ENCODE peak calls at places on chromosomes 4 and X, in six cellular contexts. B is activated naive CD4-positive, alpha-beta T cell; H is NCI-H187 treated with DMSO at 0.1 percent for 48 hours; E is IMR-90; A is GM06990; O is activated T-cell treated with anti-CD3 and anti-CD28 coated beads for 48 hours. N is an unnamed sample.

GRCh38 chr4:152011469-152011868 is 250.7 kb upstream of the GATB start:
- DNase-seq in B (no peak), H (no peak), E (no peak), A (no peak), O (no peak), N (no peak)

GRCh38 chrX:27565992-27566391 is 24.2 kb upstream of the DCAF8L2 start:
- DNase-seq in B (no peak), H (no peak), E (peak), A (no peak), O (no peak), N (no peak)

GRCh38 chr4:9602389-9602914 is 158.2 kb downstream of the DEFB131A start:
- DNase-seq in B (no peak), H (no peak), E (no peak), A (no peak), O (no peak), N (no peak)

GRCh38 chrX:7083468-7084396 is 63.8 kb upstream of the STS start:
- DNase-seq in B (peak), H (no peak), E (peak), A (peak), O (peak), N (no peak)

GRCh38 chrX:106894978-106895452 is 8.1 kb downstream of the RIPPLY1 start:
- DNase-seq in B (no peak), H (no peak), E (peak), A (no peak), O (no peak), N (no peak)

GRCh38 chr4:123350191-123350544 is 46.4 kb upstream of the SPRY1 start:
- DNase-seq in B (no peak), H (peak), E (no peak), A (no peak), O (no peak), N (no peak)

GRCh38 chrX:1336331-1337143 is at the start of gene IL3RA:
- DNase-seq in B (no peak), H (no peak), E (no peak), A (peak), O (no peak), N (no peak)

GRCh38 chr4:118740869-118741268 is 55.7 kb downstream of the METTL14 start:
- DNase-seq in B (no peak), H (no peak), E (no peak), A (no peak), O (no peak), N (no peak)

GRCh38 chr4:116906758-116907157 is 178.6 kb downstream of the TRAM1L1 start:
- DNase-seq in B (no peak), H (no peak), E (no peak), A (no peak), O (no peak), N (no peak)